ENCODE peak calls at places on chromosomes 7 and 10, in seven cellular contexts. N is LHCN-M2; T is astrocyte of the hippocampus; F is CD8-positive, alpha-beta T cell; V is foreskin keratinocyte; J is nephron progenitor cell; R is Right ventricle myocardium inferior. Q is an unnamed sample.

GRCh38 chr7:899806-900205 is 23.5 kb downstream of the GET4 start:
- DNase-seq in J (no peak), F (no peak), T (no peak), V (no peak), N (no peak), R (no peak), Q (no peak)

GRCh38 chr7:68789597-68789996 is 808.7 kb upstream of the AUTS2 start:
- DNase-seq in R (no peak), J (no peak), V (no peak), T (no peak), F (no peak), N (no peak), Q (no peak)

GRCh38 chr10:69451784-69452251 is 553 bp downstream of the TSPAN15 start:
- DNase-seq in F (no peak), R (no peak), T (peak), N (no peak), J (no peak), V (peak), Q (no peak)

GRCh38 chr7:124354206-124354605 is 321.3 kb upstream of the TMEM229A start:
- DNase-seq in V (no peak), R (no peak), F (no peak), J (no peak), N (no peak), T (no peak), Q (no peak)

GRCh38 chr7:8724080-8724718 is 290.8 kb downstream of the NXPH1 start:
- DNase-seq in N (peak), J (peak), V (peak), F (no peak), T (peak), R (no peak), Q (peak)

GRCh38 chr10:72253002-72253401 is 20.7 kb upstream of the DDIT4 start:
- DNase-seq in F (no peak), N (peak), J (no peak), V (no peak), R (no peak), T (no peak), Q (no peak)

GRCh38 chr7:129282865-129283264 is 58.0 kb downstream of the AHCYL2 start:
- DNase-seq in T (no peak), N (no peak), V (no peak), F (no peak), R (no peak), J (no peak), Q (no peak)

GRCh38 chr10:66772511-66772910 is 153.3 kb upstream of the LRRTM3 start:
- DNase-seq in T (no peak), V (no peak), R (no peak), J (no peak), F (no peak), N (no peak), Q (no peak)

GRCh38 chr10:49359349-49360231 is 36.3 kb downstream of the DRGX start:
- DNase-seq in J (peak), V (peak), N (peak), R (no peak), T (no peak), F (no peak), Q (no peak)

GRCh38 chr10:111234903-111235302 is 158.1 kb downstream of the ADRA2A start:
- DNase-seq in N (no peak), R (no peak), J (no peak), T (no peak), F (no peak), V (no peak), Q (no peak)

GRCh38 chr7:157457355-157458253 is 120.8 kb downstream of the DNAJB6 start:
- DNase-seq in F (no peak), V (no peak), N (no peak), R (no peak), J (peak), T (no peak), Q (no peak)

GRCh38 chr10:130708465-130708864 is 572.3 kb downstream of the GLRX3 start:
- DNase-seq in R (no peak), J (no peak), F (no peak), N (no peak), T (no peak), V (no peak), Q (no peak)

GRCh38 chr7:137395425-137395824 is 51.9 kb upstream of the PTN start:
- DNase-seq in N (no peak), T (peak), F (no peak), V (no peak), R (no peak), J (no peak), Q (peak)

GRCh38 chr7:6636741-6637543 is at the start of gene ZNF316:
- DNase-seq in V (no peak), N (peak), J (peak), R (peak), F (peak), T (peak), Q (no peak)

GRCh38 chr7:30652951-30653641 is 29.2 kb downstream of the CRHR2 start:
- DNase-seq in T (no peak), N (no peak), J (no peak), R (no peak), V (no peak), F (no peak), Q (no peak)

GRCh38 chr10:4254101-4254994 is 469.3 kb upstream of the KLF6 start:
- DNase-seq in F (no peak), T (peak), V (peak), J (no peak), R (no peak), N (peak), Q (no peak)

GRCh38 chr10:86711237-86711956 is 43.1 kb downstream of the LDB3 start:
- DNase-seq in F (peak), T (peak), N (peak), J (peak), V (peak), R (peak), Q (peak)

GRCh38 chr10:78457804-78458483 is 424.3 kb downstream of the RPS24 start:
- DNase-seq in F (no peak), V (no peak), J (no peak), T (peak), N (peak), R (no peak), Q (no peak)

Q was measured in NCI-H2029 treated with DMSO at 0.1 percent for 48 hours.